ENCODE peak calls at places on chromosomes 11 and 22, in nine cellular contexts. G is fibroblast of the aortic adventitia, N is K562, T is Caco-2, V is right atrium auricular region, R is transverse colon, A is fibroblast of villous mesenchyme, M is AG09319, P is lower leg skin. C is an unnamed sample.

GRCh38 chr11:28400236-28401100 is 292.3 kb downstream of the METTL15 start:
- DNase-seq in G (peak), N (no peak), T (peak), V (no peak), R (no peak), A (peak), M (peak), P (no peak), C (no peak)

GRCh38 chr11:12105471-12105870 is 4.9 kb upstream of the MICAL2 start:
- DNase-seq in G (no peak), N (no peak), T (no peak), V (no peak), R (no peak), A (no peak), M (no peak), P (no peak), C (no peak)

GRCh38 chr11:69040581-69041260 is 8.0 kb upstream of the TPCN2 start:
- DNase-seq in G (peak), N (no peak), T (no peak), V (no peak), R (no peak), A (peak), M (peak), P (no peak), C (no peak)

GRCh38 chr11:47590026-47590861 is 3.8 kb downstream of the FAM180B start:
- DNase-seq in G (no peak), N (no peak), T (no peak), V (no peak), R (no peak), A (no peak), M (no peak), P (no peak), C (no peak)

GRCh38 chr11:119697882-119698281 is 31.1 kb downstream of the NECTIN1 start:
- DNase-seq in G (no peak), N (no peak), T (no peak), V (no peak), R (no peak), A (no peak), M (no peak), P (no peak), C (no peak)

GRCh38 chr11:2881974-2882362 is 3.6 kb downstream of the CDKN1C start:
- DNase-seq in G (no peak), N (no peak), T (no peak), V (no peak), R (no peak), A (no peak), M (no peak), P (no peak), C (no peak)

GRCh38 chr11:62358273-62358672 is 21.0 kb downstream of the ASRGL1 start:
- DNase-seq in G (no peak), N (no peak), T (no peak), V (no peak), R (no peak), A (no peak), M (no peak), P (no peak), C (no peak)

GRCh38 chr22:22857607-22858558 is 29.7 kb upstream of the IGLL5 start:
- DNase-seq in G (no peak), N (no peak), T (no peak), V (peak), R (no peak), A (no peak), M (no peak), P (no peak), C (no peak)

GRCh38 chr11:104333977-104334376 is 170.0 kb upstream of the PDGFD start:
- DNase-seq in G (no peak), N (no peak), T (peak), V (no peak), R (no peak), A (no peak), M (no peak), P (no peak), C (no peak)

GRCh38 chr22:29308148-29308790 is 1.8 kb downstream of the GAS2L1 start:
- DNase-seq in G (no peak), N (no peak), T (no peak), V (no peak), R (no peak), A (no peak), M (no peak), P (no peak), C (peak)

GRCh38 chr11:58495906-58496305 is 12.0 kb downstream of the OR5B21 start:
- DNase-seq in G (no peak), N (no peak), T (no peak), V (no peak), R (no peak), A (no peak), M (no peak), P (no peak), C (no peak)

GRCh38 chr22:36897611-36898010 is 15.8 kb upstream of the CSF2RB start:
- DNase-seq in G (no peak), N (no peak), T (no peak), V (no peak), R (no peak), A (no peak), M (no peak), P (no peak), C (no peak)
- TF ChIP-seq CTCF in G (no peak), N (no peak), T (no peak), V (no peak), R (no peak), A (no peak), M (no peak), P (no peak), C (no peak)

GRCh38 chr11:30356388-30356787 is 33.5 kb downstream of the ARL14EP start:
- DNase-seq in G (no peak), N (no peak), T (no peak), V (no peak), R (no peak), A (no peak), M (no peak), P (no peak), C (no peak)

GRCh38 chr11:30364139-30364875 is 41.4 kb downstream of the ARL14EP start:
- DNase-seq in G (no peak), N (no peak), T (no peak), V (no peak), R (no peak), A (no peak), M (no peak), P (no peak), C (no peak)

GRCh38 chr11:30357872-30358271 is 35.0 kb downstream of the ARL14EP start:
- DNase-seq in G (no peak), N (no peak), T (no peak), V (no peak), R (no peak), A (no peak), M (no peak), P (no peak), C (no peak)

GRCh38 chr11:30360741-30361140 is 37.8 kb downstream of the ARL14EP start:
- DNase-seq in G (no peak), N (no peak), T (no peak), V (no peak), R (no peak), A (no peak), M (no peak), P (no peak), C (no peak)

GRCh38 chr11:30358569-30358968 is 35.7 kb downstream of the ARL14EP start:
- DNase-seq in G (no peak), N (no peak), T (no peak), V (no peak), R (no peak), A (no peak), M (no peak), P (no peak), C (no peak)
- TF ChIP-seq CTCF in G (no peak), N (no peak), T (no peak), V (no peak), R (no peak), A (no peak), M (no peak), P (no peak), C (no peak)

GRCh38 chr11:112693781-112694180 is 267.4 kb upstream of the NCAM1 start:
- DNase-seq in G (no peak), N (no peak), T (no peak), V (no peak), R (no peak), A (no peak), M (no peak), P (no peak), C (no peak)

GRCh38 chr11:112694244-112694643 is 267.0 kb upstream of the NCAM1 start:
- DNase-seq in G (no peak), N (no peak), T (no peak), V (no peak), R (no peak), A (no peak), M (no peak), P (no peak), C (no peak)

GRCh38 chr11:112694813-112695212 is 266.4 kb upstream of the NCAM1 start:
- DNase-seq in G (peak), N (no peak), T (peak), V (no peak), R (no peak), A (no peak), M (no peak), P (no peak), C (no peak)

GRCh38 chr11:112697371-112697770 is 263.8 kb upstream of the NCAM1 start:
- DNase-seq in G (no peak), N (no peak), T (no peak), V (no peak), R (no peak), A (no peak), M (no peak), P (no peak), C (no peak)

DNA sequence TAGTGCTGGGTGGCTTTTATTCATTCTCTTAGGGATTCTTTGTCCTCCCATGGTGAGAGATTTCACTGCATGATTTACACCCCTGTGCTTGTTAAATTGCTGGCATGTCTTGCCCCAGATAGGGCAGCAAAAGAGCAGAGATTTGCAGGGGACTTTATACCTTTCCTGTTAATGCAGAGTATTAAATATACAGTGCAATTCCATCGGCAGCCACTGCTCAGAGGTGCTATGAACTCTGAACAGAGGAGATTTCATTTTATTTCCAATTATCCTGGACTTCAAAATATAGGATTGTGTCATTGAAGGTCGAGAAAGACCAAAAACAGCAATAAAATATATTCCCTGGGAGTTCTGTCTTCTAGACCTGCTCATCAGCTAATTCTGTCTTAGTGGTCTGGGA is 263.4 kb upstream of the NCAM1 start:
- DNase-seq in G (no peak), N (no peak), T (no peak), V (no peak), R (no peak), A (no peak), M (no peak), P (no peak), C (no peak)
- TF ChIP-seq CTCF in G (peak), N (no peak), T (no peak), V (no peak), R (no peak), A (no peak), M (no peak), P (no peak), C (peak)

GRCh38 chr11:101474666-101475065 is 109.1 kb downstream of the TRPC6 start:
- DNase-seq in G (no peak), N (no peak), T (no peak), V (no peak), R (no peak), A (no peak), M (no peak), P (no peak), C (no peak)

GRCh38 chr11:101476186-101476585 is 107.6 kb downstream of the TRPC6 start:
- DNase-seq in G (no peak), N (no peak), T (no peak), V (no peak), R (no peak), A (no peak), M (no peak), P (no peak), C (no peak)

GRCh38 chr11:101478587-101479375 is 105.0 kb downstream of the TRPC6 start:
- DNase-seq in G (no peak), N (no peak), T (peak), V (no peak), R (no peak), A (no peak), M (no peak), P (no peak), C (no peak)

GRCh38 chr11:101475699-101476098 is 108.1 kb downstream of the TRPC6 start:
- DNase-seq in G (no peak), N (no peak), T (no peak), V (no peak), R (no peak), A (no peak), M (no peak), P (no peak), C (no peak)

DNA sequence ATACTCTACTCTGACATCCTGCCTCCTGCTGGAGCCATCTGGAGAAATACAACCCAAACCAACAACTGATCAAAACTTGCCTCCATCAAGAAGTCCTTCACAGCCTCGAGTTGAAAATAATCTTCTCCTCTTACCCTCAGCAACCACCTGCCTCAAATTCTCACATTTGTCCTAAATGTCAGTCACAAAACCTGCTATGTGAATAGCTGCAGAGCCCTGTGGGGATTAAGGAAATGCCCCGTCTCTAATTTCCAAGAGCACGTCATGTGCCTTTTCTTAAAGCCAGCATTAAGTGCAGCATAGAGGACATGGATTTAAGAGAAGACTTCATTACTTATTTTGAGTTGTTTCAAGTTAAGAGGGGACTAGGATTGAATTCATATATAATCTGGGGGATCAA is 105.9 kb downstream of the TRPC6 start:
- DNase-seq in G (no peak), N (no peak), T (no peak), V (no peak), R (no peak), A (no peak), M (no peak), P (no peak), C (no peak)
- TF ChIP-seq CTCF in G (no peak), N (no peak), T (no peak), V (no peak), R (no peak), A (no peak), M (no peak), P (no peak), C (no peak)

GRCh38 chr11:128643661-128644060 is 50.2 kb upstream of the FLI1 start:
- DNase-seq in G (no peak), N (no peak), T (peak), V (no peak), R (no peak), A (no peak), M (no peak), P (no peak), C (no peak)
- TF ChIP-seq CTCF in G (no peak), N (no peak), T (peak), V (no peak), R (no peak), A (peak), M (no peak), P (no peak), C (no peak)

DNA sequence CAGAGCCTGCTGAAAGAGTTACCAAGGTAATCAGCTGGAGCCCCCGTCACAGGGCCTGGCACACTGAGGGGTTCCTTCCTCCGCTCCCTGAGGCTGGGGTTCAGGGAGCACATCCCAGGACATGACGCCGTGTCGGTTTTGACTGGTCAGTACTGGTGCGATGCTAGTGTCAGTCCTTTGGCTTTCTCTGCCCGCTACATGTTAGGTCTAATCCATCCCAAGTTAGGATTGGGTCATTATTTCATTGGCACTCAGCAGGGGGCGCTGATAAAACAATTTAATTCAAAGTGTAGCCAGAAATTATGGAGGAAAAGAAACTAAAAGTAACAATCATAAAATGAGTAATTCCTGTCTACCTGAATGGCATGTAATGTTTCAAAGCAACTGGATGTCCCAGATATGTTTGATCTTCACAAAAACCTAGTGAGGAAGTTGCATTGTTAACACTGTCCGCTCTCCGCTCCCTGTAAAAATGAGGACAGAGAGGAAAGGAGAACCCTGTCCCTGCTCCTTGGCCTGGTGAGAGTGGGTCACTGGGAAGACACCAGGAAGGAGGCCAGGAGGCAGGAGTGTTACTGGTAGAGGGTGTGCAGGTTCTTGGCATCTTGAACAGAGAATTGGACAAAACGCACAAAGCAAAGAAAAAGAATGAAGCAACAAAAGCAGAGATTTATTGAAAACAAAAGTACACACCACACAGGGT is 27.1 kb downstream of the TSKU start:
- DNase-seq in G (peak), N (no peak), T (peak), V (peak), R (peak), A (no peak), M (no peak), P (no peak), C (peak)
- TF ChIP-seq CTCF in G (peak), N (peak), T (peak), V (peak), R (peak), A (peak), M (peak), P (peak), C (peak)

C was measured in type B pancreatic cell.